ENCODE peak calls at places on chromosomes 7 and 10, in nine cellular contexts. One of them, this sample, is unnamed.

GRCh38 chr7:129741743-129742213 is 130.3 kb downstream of the NRF1 start:
- DNase-seq in Peyer's patch: no peak
- DNase-seq in suprapubic skin: no peak
- DNase-seq in astrocyte of the spinal cord: no peak
- DNase-seq in heart left ventricle: no peak
- DNase-seq in progenitor cell of endocrine pancreas: no peak
- DNase-seq in coronary artery: no peak
- DNase-seq in brain microvascular endothelial cell: no peak
- DNase-seq in cardiac fibroblast: no peak
- DNase-seq in this sample: no peak

GRCh38 chr10:101146392-101147251 is 15.5 kb downstream of the TLX1 start:
- DNase-seq in cardiac fibroblast: no peak
- DNase-seq in Peyer's patch: no peak
- DNase-seq in heart left ventricle: no peak
- DNase-seq in suprapubic skin: no peak
- DNase-seq in astrocyte of the spinal cord: no peak
- DNase-seq in coronary artery: no peak
- DNase-seq in brain microvascular endothelial cell: no peak
- DNase-seq in progenitor cell of endocrine pancreas: no peak
- DNase-seq in this sample: no peak

GRCh38 chr10:97018251-97019212 is 167.2 kb downstream of the SLIT1 start:
- DNase-seq in cardiac fibroblast: no peak
- DNase-seq in suprapubic skin: no peak
- DNase-seq in progenitor cell of endocrine pancreas: no peak
- DNase-seq in coronary artery: no peak
- DNase-seq in heart left ventricle: no peak
- DNase-seq in Peyer's patch: no peak
- DNase-seq in brain microvascular endothelial cell: no peak
- DNase-seq in astrocyte of the spinal cord: no peak
- DNase-seq in this sample: no peak

GRCh38 chr7:66359656-66360211 is 154.6 kb downstream of the TPST1 start:
- DNase-seq in heart left ventricle: no peak
- DNase-seq in suprapubic skin: no peak
- DNase-seq in astrocyte of the spinal cord: no peak
- DNase-seq in brain microvascular endothelial cell: no peak
- DNase-seq in cardiac fibroblast: peak
- DNase-seq in Peyer's patch: no peak
- DNase-seq in progenitor cell of endocrine pancreas: no peak
- DNase-seq in coronary artery: no peak
- DNase-seq in this sample: no peak

GRCh38 chr7:81410471-81411117 is 359.3 kb downstream of the HGF start:
- DNase-seq in progenitor cell of endocrine pancreas: no peak
- DNase-seq in brain microvascular endothelial cell: no peak
- DNase-seq in Peyer's patch: no peak
- DNase-seq in suprapubic skin: no peak
- DNase-seq in cardiac fibroblast: no peak
- DNase-seq in coronary artery: no peak
- DNase-seq in astrocyte of the spinal cord: no peak
- DNase-seq in heart left ventricle: no peak
- DNase-seq in this sample: no peak

GRCh38 chr10:60896715-60897114 is 47.3 kb downstream of the RHOBTB1 start:
- DNase-seq in suprapubic skin: no peak
- DNase-seq in astrocyte of the spinal cord: no peak
- DNase-seq in progenitor cell of endocrine pancreas: no peak
- DNase-seq in heart left ventricle: no peak
- DNase-seq in coronary artery: no peak
- DNase-seq in cardiac fibroblast: peak
- DNase-seq in brain microvascular endothelial cell: peak
- DNase-seq in Peyer's patch: no peak
- DNase-seq in this sample: no peak

GRCh38 chr7:35545831-35546230 is 149.1 kb downstream of the HERPUD2 start:
- DNase-seq in suprapubic skin: no peak
- DNase-seq in cardiac fibroblast: no peak
- DNase-seq in progenitor cell of endocrine pancreas: no peak
- DNase-seq in Peyer's patch: no peak
- DNase-seq in heart left ventricle: no peak
- DNase-seq in brain microvascular endothelial cell: no peak
- DNase-seq in coronary artery: no peak
- DNase-seq in astrocyte of the spinal cord: no peak
- DNase-seq in this sample: no peak

GRCh38 chr10:94006591-94007550 is 13.1 kb downstream of the PLCE1 start:
- DNase-seq in suprapubic skin: no peak
- DNase-seq in brain microvascular endothelial cell: peak
- DNase-seq in progenitor cell of endocrine pancreas: no peak
- DNase-seq in astrocyte of the spinal cord: peak
- DNase-seq in heart left ventricle: no peak
- DNase-seq in coronary artery: no peak
- DNase-seq in cardiac fibroblast: peak
- DNase-seq in Peyer's patch: no peak
- DNase-seq in this sample: no peak

GRCh38 chr10:191703-192518 is 56.7 kb downstream of the ZMYND11 start:
- DNase-seq in brain microvascular endothelial cell: peak
- DNase-seq in suprapubic skin: no peak
- DNase-seq in heart left ventricle: no peak
- DNase-seq in progenitor cell of endocrine pancreas: no peak
- DNase-seq in cardiac fibroblast: peak
- DNase-seq in Peyer's patch: no peak
- DNase-seq in coronary artery: no peak
- DNase-seq in astrocyte of the spinal cord: peak
- DNase-seq in this sample: no peak

GRCh38 chr7:24440851-24441250 is 132.4 kb upstream of the PALS2 start:
- DNase-seq in progenitor cell of endocrine pancreas: no peak
- DNase-seq in suprapubic skin: no peak
- DNase-seq in brain microvascular endothelial cell: no peak
- DNase-seq in Peyer's patch: no peak
- DNase-seq in coronary artery: no peak
- DNase-seq in heart left ventricle: no peak
- DNase-seq in cardiac fibroblast: no peak
- DNase-seq in astrocyte of the spinal cord: peak
- DNase-seq in this sample: no peak

GRCh38 chr7:98687331-98687863 is 70.3 kb downstream of the NPTX2 start:
- DNase-seq in coronary artery: no peak
- DNase-seq in cardiac fibroblast: no peak
- DNase-seq in brain microvascular endothelial cell: no peak
- DNase-seq in suprapubic skin: no peak
- DNase-seq in astrocyte of the spinal cord: no peak
- DNase-seq in Peyer's patch: no peak
- DNase-seq in heart left ventricle: no peak
- DNase-seq in progenitor cell of endocrine pancreas: no peak
- DNase-seq in this sample: no peak

GRCh38 chr10:79335470-79336235 is 11.6 kb upstream of the PPIF start:
- DNase-seq in astrocyte of the spinal cord: no peak
- DNase-seq in brain microvascular endothelial cell: no peak
- DNase-seq in heart left ventricle: no peak
- DNase-seq in progenitor cell of endocrine pancreas: no peak
- DNase-seq in coronary artery: no peak
- DNase-seq in suprapubic skin: no peak
- DNase-seq in cardiac fibroblast: no peak
- DNase-seq in Peyer's patch: no peak
- DNase-seq in this sample: no peak
- TF ChIP-seq CTCF in astrocyte of the spinal cord: no peak
- TF ChIP-seq CTCF in brain microvascular endothelial cell: no peak
- TF ChIP-seq CTCF in heart left ventricle: no peak
- TF ChIP-seq CTCF in progenitor cell of endocrine pancreas: no peak
- TF ChIP-seq CTCF in coronary artery: no peak
- TF ChIP-seq CTCF in suprapubic skin: no peak
- TF ChIP-seq CTCF in cardiac fibroblast: no peak
- TF ChIP-seq CTCF in Peyer's patch: no peak
- TF ChIP-seq CTCF in this sample: no peak

GRCh38 chr7:158838238-158838637 is 8.9 kb upstream of the ESYT2 start:
- DNase-seq in coronary artery: no peak
- DNase-seq in astrocyte of the spinal cord: no peak
- DNase-seq in progenitor cell of endocrine pancreas: no peak
- DNase-seq in Peyer's patch: no peak
- DNase-seq in cardiac fibroblast: no peak
- DNase-seq in heart left ventricle: no peak
- DNase-seq in brain microvascular endothelial cell: no peak
- DNase-seq in suprapubic skin: no peak
- DNase-seq in this sample: no peak

GRCh38 chr7:158840604-158841003 is 11.3 kb upstream of the ESYT2 start:
- DNase-seq in coronary artery: no peak
- DNase-seq in heart left ventricle: no peak
- DNase-seq in suprapubic skin: no peak
- DNase-seq in Peyer's patch: no peak
- DNase-seq in astrocyte of the spinal cord: no peak
- DNase-seq in progenitor cell of endocrine pancreas: no peak
- DNase-seq in brain microvascular endothelial cell: no peak
- DNase-seq in cardiac fibroblast: no peak
- DNase-seq in this sample: peak

GRCh38 chr7:158846304-158846703 is 10.1 kb upstream of the DYNC2I1 start:
- DNase-seq in heart left ventricle: no peak
- DNase-seq in progenitor cell of endocrine pancreas: no peak
- DNase-seq in Peyer's patch: no peak
- DNase-seq in suprapubic skin: no peak
- DNase-seq in coronary artery: no peak
- DNase-seq in astrocyte of the spinal cord: no peak
- DNase-seq in brain microvascular endothelial cell: no peak
- DNase-seq in cardiac fibroblast: no peak
- DNase-seq in this sample: no peak

GRCh38 chr7:158843775-158844174 is 12.6 kb upstream of the DYNC2I1 start:
- DNase-seq in cardiac fibroblast: no peak
- DNase-seq in brain microvascular endothelial cell: no peak
- DNase-seq in Peyer's patch: no peak
- DNase-seq in coronary artery: no peak
- DNase-seq in astrocyte of the spinal cord: no peak
- DNase-seq in suprapubic skin: no peak
- DNase-seq in heart left ventricle: no peak
- DNase-seq in progenitor cell of endocrine pancreas: no peak
- DNase-seq in this sample: no peak

DNA sequence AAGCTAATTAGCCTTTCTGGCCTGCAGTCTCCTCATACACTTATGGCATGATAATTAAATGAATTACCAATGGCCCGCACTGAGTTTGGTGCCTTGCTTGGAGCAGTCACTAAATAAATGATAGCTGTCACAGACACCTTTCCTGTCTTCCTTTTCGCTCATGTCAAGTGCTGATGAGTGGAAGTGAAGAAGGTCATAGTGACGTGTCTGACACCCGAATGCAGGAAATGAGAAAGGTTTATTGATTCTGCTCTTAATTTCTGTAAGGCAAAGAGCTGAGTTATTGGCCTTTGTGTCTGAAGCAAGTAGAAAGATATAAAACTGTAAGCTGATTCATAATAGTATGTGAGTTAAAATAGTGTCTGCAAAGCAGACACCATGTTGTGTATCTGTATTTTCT is 13.2 kb upstream of the ESYT2 start:
- DNase-seq in heart left ventricle: no peak
- DNase-seq in Peyer's patch: no peak
- DNase-seq in progenitor cell of endocrine pancreas: no peak
- DNase-seq in suprapubic skin: no peak
- DNase-seq in brain microvascular endothelial cell: no peak
- DNase-seq in astrocyte of the spinal cord: no peak
- DNase-seq in coronary artery: no peak
- DNase-seq in cardiac fibroblast: no peak
- DNase-seq in this sample: no peak
- TF ChIP-seq CTCF in heart left ventricle: no peak
- TF ChIP-seq CTCF in Peyer's patch: no peak
- TF ChIP-seq CTCF in progenitor cell of endocrine pancreas: no peak
- TF ChIP-seq CTCF in suprapubic skin: no peak
- TF ChIP-seq CTCF in brain microvascular endothelial cell: no peak
- TF ChIP-seq CTCF in astrocyte of the spinal cord: no peak
- TF ChIP-seq CTCF in coronary artery: no peak
- TF ChIP-seq CTCF in cardiac fibroblast: no peak
- TF ChIP-seq CTCF in this sample: no peak

GRCh38 chr7:117716707-117717294 is 156.4 kb downstream of the CTTNBP2 start:
- DNase-seq in cardiac fibroblast: no peak
- DNase-seq in heart left ventricle: no peak
- DNase-seq in brain microvascular endothelial cell: no peak
- DNase-seq in progenitor cell of endocrine pancreas: no peak
- DNase-seq in suprapubic skin: no peak
- DNase-seq in astrocyte of the spinal cord: no peak
- DNase-seq in Peyer's patch: no peak
- DNase-seq in coronary artery: no peak
- DNase-seq in this sample: no peak

GRCh38 chr7:117719377-117719776 is 153.9 kb downstream of the CTTNBP2 start:
- DNase-seq in Peyer's patch: no peak
- DNase-seq in suprapubic skin: no peak
- DNase-seq in heart left ventricle: no peak
- DNase-seq in coronary artery: no peak
- DNase-seq in brain microvascular endothelial cell: no peak
- DNase-seq in cardiac fibroblast: no peak
- DNase-seq in progenitor cell of endocrine pancreas: no peak
- DNase-seq in astrocyte of the spinal cord: no peak
- DNase-seq in this sample: no peak

GRCh38 chr7:117718116-117718515 is 155.1 kb downstream of the CTTNBP2 start:
- DNase-seq in astrocyte of the spinal cord: no peak
- DNase-seq in coronary artery: no peak
- DNase-seq in cardiac fibroblast: no peak
- DNase-seq in progenitor cell of endocrine pancreas: no peak
- DNase-seq in brain microvascular endothelial cell: no peak
- DNase-seq in Peyer's patch: no peak
- DNase-seq in suprapubic skin: no peak
- DNase-seq in heart left ventricle: no peak
- DNase-seq in this sample: no peak

GRCh38 chr7:117717341-117717740 is 155.9 kb downstream of the CTTNBP2 start:
- DNase-seq in suprapubic skin: no peak
- DNase-seq in astrocyte of the spinal cord: no peak
- DNase-seq in cardiac fibroblast: no peak
- DNase-seq in progenitor cell of endocrine pancreas: no peak
- DNase-seq in brain microvascular endothelial cell: no peak
- DNase-seq in Peyer's patch: no peak
- DNase-seq in heart left ventricle: no peak
- DNase-seq in coronary artery: no peak
- DNase-seq in this sample: no peak

GRCh38 chr7:117715784-117716445 is 157.3 kb downstream of the CTTNBP2 start:
- DNase-seq in brain microvascular endothelial cell: peak
- DNase-seq in Peyer's patch: no peak
- DNase-seq in cardiac fibroblast: peak
- DNase-seq in astrocyte of the spinal cord: peak
- DNase-seq in coronary artery: no peak
- DNase-seq in heart left ventricle: no peak
- DNase-seq in suprapubic skin: no peak
- DNase-seq in progenitor cell of endocrine pancreas: peak
- DNase-seq in this sample: no peak
- TF ChIP-seq CTCF in brain microvascular endothelial cell: peak
- TF ChIP-seq CTCF in Peyer's patch: no peak
- TF ChIP-seq CTCF in cardiac fibroblast: peak
- TF ChIP-seq CTCF in astrocyte of the spinal cord: peak
- TF ChIP-seq CTCF in coronary artery: no peak
- TF ChIP-seq CTCF in heart left ventricle: peak
- TF ChIP-seq CTCF in suprapubic skin: no peak
- TF ChIP-seq CTCF in progenitor cell of endocrine pancreas: peak
- TF ChIP-seq CTCF in this sample: peak

DNA sequence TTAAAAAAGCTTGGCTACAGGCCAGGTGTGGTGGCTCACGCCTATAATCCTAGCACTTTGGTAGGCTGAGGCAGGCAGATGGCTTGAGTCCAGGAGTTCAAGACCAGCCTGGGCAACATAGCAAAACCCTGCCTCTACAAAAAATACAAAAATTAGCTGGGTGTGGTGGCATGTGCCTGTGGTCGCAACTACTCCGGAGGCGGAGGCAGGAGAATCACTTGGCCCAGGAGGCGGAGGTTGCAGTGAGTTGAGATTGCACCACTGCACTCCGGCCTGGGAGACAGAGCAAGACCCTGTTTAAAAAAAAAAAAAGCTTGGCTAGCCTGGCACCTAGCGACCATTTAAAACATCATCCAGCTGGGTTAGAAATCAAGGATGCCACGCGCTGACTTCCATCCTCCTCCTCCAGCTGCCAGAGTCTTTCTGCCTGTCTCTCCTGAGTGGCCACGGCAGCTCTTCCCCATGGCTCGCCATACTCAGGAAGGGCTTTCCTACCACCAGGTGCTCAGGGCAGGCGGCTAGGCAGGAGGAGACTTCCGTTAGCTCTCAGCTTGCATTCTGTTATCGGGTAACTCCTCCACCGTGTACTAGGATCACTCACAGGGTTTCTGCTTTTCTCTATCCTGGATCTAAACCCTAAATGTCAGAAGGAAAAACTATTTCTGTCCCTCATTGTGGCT is 45.0 kb downstream of the DENND2A start:
- DNase-seq in astrocyte of the spinal cord: no peak
- DNase-seq in suprapubic skin: no peak
- DNase-seq in Peyer's patch: no peak
- DNase-seq in heart left ventricle: no peak
- DNase-seq in coronary artery: no peak
- DNase-seq in progenitor cell of endocrine pancreas: no peak
- DNase-seq in brain microvascular endothelial cell: no peak
- DNase-seq in cardiac fibroblast: peak
- DNase-seq in this sample: no peak
- TF ChIP-seq CTCF in astrocyte of the spinal cord: no peak
- TF ChIP-seq CTCF in suprapubic skin: no peak
- TF ChIP-seq CTCF in Peyer's patch: no peak
- TF ChIP-seq CTCF in heart left ventricle: no peak
- TF ChIP-seq CTCF in coronary artery: no peak
- TF ChIP-seq CTCF in progenitor cell of endocrine pancreas: no peak
- TF ChIP-seq CTCF in brain microvascular endothelial cell: no peak
- TF ChIP-seq CTCF in cardiac fibroblast: no peak
- TF ChIP-seq CTCF in this sample: no peak

This sample was measured in type B pancreatic cell.